ENCODE peak calls at places on chromosomes 11 and 22, in seven cellular contexts. One of them, this sample, is unnamed.

GRCh38 chr11:7046474-7046873 is 26.2 kb downstream of the NLRP14 start:
- DNase-seq in neuronal stem cell: no peak
- DNase-seq in IMR-90: peak; percentile 84
- DNase-seq in H9: no peak
- DNase-seq in H1: no peak
- DNase-seq in mesenchymal stem cell: peak; percentile 23
- DNase-seq in mesendoderm: no peak
- DNase-seq in this sample: no peak

GRCh38 chr11:122275513-122275912 is 159.5 kb upstream of the BLID start:
- DNase-seq in neuronal stem cell: no peak
- DNase-seq in IMR-90: no peak
- DNase-seq in H9: no peak
- DNase-seq in H1: no peak
- DNase-seq in mesenchymal stem cell: no peak
- DNase-seq in mesendoderm: no peak
- DNase-seq in this sample: no peak

GRCh38 chr11:38593649-38594048 is 1995.6 kb upstream of the RAG2 start:
- DNase-seq in neuronal stem cell: no peak
- DNase-seq in IMR-90: peak; percentile 48
- DNase-seq in H9: no peak
- DNase-seq in H1: no peak
- DNase-seq in mesenchymal stem cell: peak; percentile 36
- DNase-seq in mesendoderm: no peak
- DNase-seq in this sample: peak; percentile 3

GRCh38 chr11:77865805-77866204 is 44.9 kb downstream of the AAMDC start:
- DNase-seq in neuronal stem cell: no peak
- DNase-seq in IMR-90: peak; percentile 32
- DNase-seq in H9: no peak
- DNase-seq in H1: no peak
- DNase-seq in mesenchymal stem cell: no peak
- DNase-seq in mesendoderm: no peak
- DNase-seq in this sample: peak; percentile 38

GRCh38 chr22:20952544-20953341 is 14.3 kb upstream of the AIFM3 start:
- DNase-seq in neuronal stem cell: no peak
- DNase-seq in IMR-90: no peak
- DNase-seq in H9: no peak
- DNase-seq in H1: no peak
- DNase-seq in mesenchymal stem cell: no peak
- DNase-seq in mesendoderm: no peak
- DNase-seq in this sample: no peak

GRCh38 chr22:49632199-49633009 is 195.3 kb downstream of the BRD1 start:
- DNase-seq in neuronal stem cell: peak; percentile 74
- DNase-seq in IMR-90: peak; percentile 28
- DNase-seq in H9: peak; percentile 80
- DNase-seq in H1: peak; percentile 39
- DNase-seq in mesenchymal stem cell: peak; percentile 38
- DNase-seq in mesendoderm: peak; percentile 84
- DNase-seq in this sample: no peak

GRCh38 chr22:28570697-28571373 is 108.8 kb downstream of the TTC28 start:
- DNase-seq in neuronal stem cell: no peak
- DNase-seq in IMR-90: no peak
- DNase-seq in H9: no peak
- DNase-seq in H1: no peak
- DNase-seq in mesenchymal stem cell: no peak
- DNase-seq in mesendoderm: no peak
- DNase-seq in this sample: no peak

GRCh38 chr11:108961095-108961494 is 296.2 kb downstream of the DDX10 start:
- DNase-seq in neuronal stem cell: no peak
- DNase-seq in IMR-90: no peak
- DNase-seq in H9: no peak
- DNase-seq in H1: no peak
- DNase-seq in mesenchymal stem cell: peak; percentile 52
- DNase-seq in mesendoderm: no peak
- DNase-seq in this sample: no peak

GRCh38 chr11:69962152-69962551 is 116.0 kb upstream of the ANO1 start:
- DNase-seq in neuronal stem cell: no peak
- DNase-seq in IMR-90: peak; percentile 42
- DNase-seq in H9: no peak
- DNase-seq in H1: no peak
- DNase-seq in mesenchymal stem cell: peak; percentile 55
- DNase-seq in mesendoderm: peak; percentile 51
- DNase-seq in this sample: no peak

GRCh38 chr11:108559904-108560303 is 33.7 kb downstream of the EXPH5 start:
- DNase-seq in neuronal stem cell: no peak
- DNase-seq in IMR-90: peak; percentile 76
- DNase-seq in H9: no peak
- DNase-seq in H1: no peak
- DNase-seq in mesenchymal stem cell: peak; percentile 50
- DNase-seq in mesendoderm: no peak
- DNase-seq in this sample: peak; percentile 46

GRCh38 chr11:10298342-10298741 is 4.3 kb upstream of the SBF2 start:
- DNase-seq in neuronal stem cell: no peak
- DNase-seq in IMR-90: peak; percentile 98
- DNase-seq in H9: no peak
- DNase-seq in H1: no peak
- DNase-seq in mesenchymal stem cell: peak; percentile 98
- DNase-seq in mesendoderm: no peak
- DNase-seq in this sample: no peak

GRCh38 chr22:38257650-38258246 is 15.1 kb downstream of the TMEM184B start:
- DNase-seq in neuronal stem cell: no peak
- DNase-seq in IMR-90: no peak
- DNase-seq in H9: no peak
- DNase-seq in H1: no peak
- DNase-seq in mesenchymal stem cell: no peak
- DNase-seq in mesendoderm: no peak
- DNase-seq in this sample: no peak

GRCh38 chr11:16195659-16196058 is 160.7 kb downstream of the SOX6 start:
- DNase-seq in neuronal stem cell: no peak
- DNase-seq in IMR-90: peak; percentile 65
- DNase-seq in H9: no peak
- DNase-seq in H1: no peak
- DNase-seq in mesenchymal stem cell: no peak
- DNase-seq in mesendoderm: no peak
- DNase-seq in this sample: peak; percentile 57

GRCh38 chr11:8709002-8709672 is 26.5 kb downstream of the RPL27A start:
- DNase-seq in neuronal stem cell: no peak
- DNase-seq in IMR-90: peak; percentile 95
- DNase-seq in H9: peak; percentile 50
- DNase-seq in H1: no peak
- DNase-seq in mesenchymal stem cell: no peak
- DNase-seq in mesendoderm: no peak
- DNase-seq in this sample: no peak

GRCh38 chr11:41613321-41613720 is 153.9 kb upstream of the LRRC4C start:
- DNase-seq in neuronal stem cell: no peak
- DNase-seq in IMR-90: no peak
- DNase-seq in H9: no peak
- DNase-seq in H1: no peak
- DNase-seq in mesenchymal stem cell: no peak
- DNase-seq in mesendoderm: no peak
- DNase-seq in this sample: no peak

GRCh38 chr11:11057472-11057854 is 199.6 kb upstream of the ZBED5 start:
- DNase-seq in neuronal stem cell: no peak
- DNase-seq in IMR-90: no peak
- DNase-seq in H9: no peak
- DNase-seq in H1: no peak
- DNase-seq in mesenchymal stem cell: no peak
- DNase-seq in mesendoderm: no peak
- DNase-seq in this sample: no peak

DNA sequence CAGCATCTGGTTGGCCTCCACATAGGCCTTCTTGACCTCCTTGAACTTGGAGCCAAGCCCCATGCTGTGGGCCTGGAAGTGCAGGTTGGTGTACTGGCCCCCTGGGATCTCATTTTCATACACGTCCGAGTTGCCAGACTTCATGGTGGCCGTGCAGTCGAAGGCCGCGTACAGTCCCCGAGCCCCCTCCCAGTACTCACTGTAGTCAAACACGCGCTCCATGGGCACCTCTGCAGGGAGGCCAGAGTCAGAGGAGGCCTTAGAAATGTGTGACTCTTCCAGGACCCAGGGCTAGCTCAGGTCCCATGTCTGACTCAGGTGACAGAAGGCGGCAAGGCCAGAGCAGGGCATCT is 6.7 kb upstream of the LRFN4 start:
- DNase-seq in neuronal stem cell: no peak
- DNase-seq in IMR-90: no peak
- DNase-seq in H9: no peak
- DNase-seq in H1: no peak
- DNase-seq in mesenchymal stem cell: no peak
- DNase-seq in mesendoderm: no peak
- DNase-seq in this sample: no peak
- H2AK5ac ChIP-seq in neuronal stem cell: no peak overlapping the region
- H2AK5ac ChIP-seq in IMR-90: no peak overlapping the region
- H2AK5ac ChIP-seq in H9: no peak overlapping the region
- H2AK5ac ChIP-seq in H1: no peak overlapping the region
- H2AK5ac ChIP-seq in mesenchymal stem cell: no peak overlapping the region
- H2AK5ac ChIP-seq in mesendoderm: no peak overlapping the region
- H2AK5ac ChIP-seq in this sample: no peak overlapping the region

DNA sequence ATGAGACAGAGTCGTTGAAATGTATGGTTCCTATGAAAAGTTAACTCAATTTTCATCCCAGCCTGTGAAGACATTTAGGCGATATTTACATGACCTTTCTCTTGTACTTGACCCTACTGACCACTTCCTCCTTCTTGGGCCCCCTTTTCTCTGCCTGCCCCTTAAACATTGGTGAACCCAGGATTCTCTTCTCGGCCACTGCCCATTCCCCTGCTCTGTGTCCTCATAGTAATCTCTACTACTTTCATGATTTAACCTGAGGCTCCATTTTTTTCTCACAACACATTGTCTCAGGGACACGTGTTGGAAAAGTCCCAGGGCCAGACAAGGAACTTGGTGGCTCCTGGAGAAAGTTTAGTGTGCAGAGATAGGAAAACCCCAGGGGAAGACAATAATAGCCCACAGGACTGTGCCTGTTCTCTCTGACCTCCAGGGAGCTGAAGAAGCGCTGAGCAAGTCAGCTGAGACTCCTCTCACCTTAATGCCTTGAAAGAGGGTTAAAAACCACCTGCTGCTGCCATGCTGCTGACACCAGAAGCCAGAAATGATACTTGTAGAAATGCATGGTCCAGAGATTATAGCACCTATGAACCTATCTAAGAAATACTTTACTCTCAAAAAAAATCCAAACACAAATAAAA is 42.5 kb upstream of the SPATA19 start:
- DNase-seq in neuronal stem cell: no peak
- DNase-seq in IMR-90: no peak
- DNase-seq in H9: no peak
- DNase-seq in H1: no peak
- DNase-seq in mesenchymal stem cell: no peak
- DNase-seq in mesendoderm: no peak
- DNase-seq in this sample: no peak
- H2BK120ac ChIP-seq in neuronal stem cell: no peak overlapping the region
- H2BK120ac ChIP-seq in IMR-90: no peak overlapping the region
- H2BK120ac ChIP-seq in H9: no peak overlapping the region
- H2BK120ac ChIP-seq in H1: no peak overlapping the region
- H2BK120ac ChIP-seq in mesenchymal stem cell: no peak overlapping the region
- H2BK120ac ChIP-seq in mesendoderm: no peak overlapping the region
- H2BK120ac ChIP-seq in this sample: no peak overlapping the region

GRCh38 chr11:75301131-75301530 is 50.3 kb downstream of the ARRB1 start:
- DNase-seq in neuronal stem cell: no peak
- DNase-seq in IMR-90: no peak
- DNase-seq in H9: no peak
- DNase-seq in H1: no peak
- DNase-seq in mesenchymal stem cell: no peak
- DNase-seq in mesendoderm: no peak
- DNase-seq in this sample: no peak
- H2AK5ac ChIP-seq in neuronal stem cell: no peak overlapping the region
- H2AK5ac ChIP-seq in IMR-90: no peak overlapping the region
- H2AK5ac ChIP-seq in H9: no peak overlapping the region
- H2AK5ac ChIP-seq in H1: no peak overlapping the region
- H2AK5ac ChIP-seq in mesenchymal stem cell: no peak overlapping the region
- H2AK5ac ChIP-seq in mesendoderm: no peak overlapping the region
- H2AK5ac ChIP-seq in this sample: no peak overlapping the region

DNA sequence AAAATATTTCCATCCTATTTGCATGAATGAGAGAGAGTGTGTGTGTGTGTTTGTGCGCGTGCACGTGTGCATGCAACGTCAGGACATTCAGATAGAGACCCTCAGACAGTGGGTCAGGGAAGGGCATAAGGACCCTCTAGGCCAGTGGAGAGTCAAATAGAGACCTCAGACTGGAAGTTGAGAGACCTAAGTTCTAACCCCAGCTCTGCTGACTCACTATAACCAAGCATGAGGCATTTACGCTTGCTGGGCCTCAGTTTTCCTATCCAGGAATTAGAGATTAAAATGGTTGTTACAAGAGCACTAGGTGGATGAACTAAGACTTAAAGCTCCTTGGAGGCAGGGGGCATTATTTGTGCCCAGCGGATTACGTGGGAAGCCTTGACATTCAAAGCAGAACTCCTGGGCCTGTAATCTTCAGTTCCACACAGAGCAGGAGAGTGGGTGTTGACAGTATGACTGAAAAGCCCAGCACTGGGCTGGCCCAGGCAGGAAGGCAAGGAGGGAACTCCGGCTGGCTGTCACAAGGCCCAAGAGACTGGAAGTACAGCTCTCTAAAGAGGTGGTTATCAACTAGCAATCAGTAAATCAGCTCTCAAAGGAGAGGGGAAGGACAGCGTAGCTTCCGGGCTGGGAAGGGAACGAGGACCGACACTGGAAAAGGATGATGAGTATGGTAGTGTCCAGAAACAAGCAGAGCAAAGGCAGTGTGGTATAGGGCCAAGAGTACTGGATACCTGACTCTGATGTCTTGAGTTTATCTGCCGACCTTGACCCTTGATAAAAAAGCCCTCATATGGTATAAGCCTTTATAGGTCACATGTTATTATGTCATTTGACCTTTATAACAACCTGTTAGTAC is 9.2 kb downstream of the RHOG start:
- DNase-seq in neuronal stem cell: no peak
- DNase-seq in IMR-90: no peak
- DNase-seq in H9: no peak
- DNase-seq in H1: no peak
- DNase-seq in mesenchymal stem cell: no peak
- DNase-seq in mesendoderm: no peak
- DNase-seq in this sample: no peak
- H2BK120ac ChIP-seq in neuronal stem cell: no peak overlapping the region
- H2BK120ac ChIP-seq in IMR-90: no peak overlapping the region
- H2BK120ac ChIP-seq in H9: no peak overlapping the region
- H2BK120ac ChIP-seq in H1: no peak overlapping the region
- H2BK120ac ChIP-seq in mesenchymal stem cell: no peak overlapping the region
- H2BK120ac ChIP-seq in mesendoderm: no peak overlapping the region
- H2BK120ac ChIP-seq in this sample: no peak overlapping the region

GRCh38 chr22:44811141-44811540 is 58.8 kb downstream of the ARHGAP8 start:
- DNase-seq in neuronal stem cell: no peak
- DNase-seq in IMR-90: no peak
- DNase-seq in H9: no peak
- DNase-seq in H1: no peak
- DNase-seq in mesenchymal stem cell: no peak
- DNase-seq in mesendoderm: no peak
- DNase-seq in this sample: no peak
- H2AK5ac ChIP-seq in neuronal stem cell: peak overlapping the region; percentile 21
- H2AK5ac ChIP-seq in IMR-90: no peak overlapping the region
- H2AK5ac ChIP-seq in H9: no peak overlapping the region
- H2AK5ac ChIP-seq in H1: no peak overlapping the region
- H2AK5ac ChIP-seq in mesenchymal stem cell: no peak overlapping the region
- H2AK5ac ChIP-seq in mesendoderm: no peak overlapping the region
- H2AK5ac ChIP-seq in this sample: no peak overlapping the region

GRCh38 chr11:47863189-47863892 is 15.2 kb upstream of the NUP160 start:
- DNase-seq in neuronal stem cell: no peak
- DNase-seq in IMR-90: peak; percentile 92
- DNase-seq in H9: no peak
- DNase-seq in H1: no peak
- DNase-seq in mesenchymal stem cell: peak; percentile 92
- DNase-seq in mesendoderm: no peak
- DNase-seq in this sample: no peak
- H2BK120ac ChIP-seq in neuronal stem cell: no peak overlapping the region
- H2BK120ac ChIP-seq in IMR-90: peak overlapping the region; percentile 43
- H2BK120ac ChIP-seq in H9: no peak overlapping the region
- H2BK120ac ChIP-seq in H1: no peak overlapping the region
- H2BK120ac ChIP-seq in mesenchymal stem cell: no peak overlapping the region
- H2BK120ac ChIP-seq in mesendoderm: no peak overlapping the region
- H2BK120ac ChIP-seq in this sample: no peak overlapping the region